ENCODE peak calls at places on chromosomes 12 and 14, in four cellular contexts. One of them, this sample, is unnamed.

GRCh38 chr14:35969310-35969709 is 143.2 kb downstream of the BRMS1L start:
- DNase-seq in H1: no peak
- DNase-seq in SK-N-SH: no peak
- DNase-seq in WTC11: no peak
- DNase-seq in this sample: no peak

GRCh38 chr14:54173782-54174181 is 217.2 kb upstream of the BMP4 start:
- DNase-seq in H1: no peak
- DNase-seq in SK-N-SH: no peak
- DNase-seq in WTC11: no peak
- DNase-seq in this sample: no peak

GRCh38 chr14:100608586-100609330 is 21.5 kb upstream of the BEGAIN start:
- DNase-seq in WTC11: no peak
- DNase-seq in H1: no peak
- DNase-seq in SK-N-SH: peak
- DNase-seq in this sample: no peak

GRCh38 chr14:28382460-28383220 is 383.9 kb upstream of the FOXG1 start:
- DNase-seq in WTC11: no peak
- DNase-seq in SK-N-SH: no peak
- DNase-seq in H1: no peak
- DNase-seq in this sample: no peak

GRCh38 chr12:57090924-57091632 is 2.2 kb downstream of the NAB2 start:
- DNase-seq in H1: no peak
- DNase-seq in SK-N-SH: peak
- DNase-seq in WTC11: no peak
- DNase-seq in this sample: no peak

GRCh38 chr14:80618751-80619329 is 322.7 kb downstream of the CEP128 start:
- DNase-seq in WTC11: no peak
- DNase-seq in SK-N-SH: no peak
- DNase-seq in H1: no peak
- DNase-seq in this sample: no peak

GRCh38 chr14:32372154-32372553 is 43.1 kb downstream of the AKAP6 start:
- DNase-seq in SK-N-SH: no peak
- DNase-seq in H1: no peak
- DNase-seq in WTC11: no peak
- DNase-seq in this sample: no peak

GRCh38 chr14:68978550-68978911 is 571 bp downstream of the ACTN1 start:
- DNase-seq in WTC11: peak
- DNase-seq in H1: peak
- DNase-seq in SK-N-SH: peak
- DNase-seq in this sample: peak

GRCh38 chr12:12007001-12007712 is 63.6 kb upstream of the BCL2L14 start:
- DNase-seq in H1: no peak
- DNase-seq in WTC11: no peak
- DNase-seq in SK-N-SH: no peak
- DNase-seq in this sample: no peak

GRCh38 chr12:5964913-5965900 is 20.1 kb upstream of the ANO2 start:
- DNase-seq in SK-N-SH: no peak
- DNase-seq in WTC11: no peak
- DNase-seq in H1: peak
- DNase-seq in this sample: no peak

GRCh38 chr12:113456761-113457160 is 14.9 kb downstream of the LHX5 start:
- DNase-seq in H1: no peak
- DNase-seq in WTC11: no peak
- DNase-seq in SK-N-SH: no peak
- DNase-seq in this sample: no peak
- TF ChIP-seq TEAD4 in H1: no peak
- TF ChIP-seq TEAD4 in WTC11: no peak
- TF ChIP-seq TEAD4 in SK-N-SH: no peak
- TF ChIP-seq TEAD4 in this sample: no peak

GRCh38 chr12:2555487-2556082 is 239.2 kb upstream of the FKBP4 start:
- DNase-seq in SK-N-SH: no peak
- DNase-seq in WTC11: no peak
- DNase-seq in H1: no peak
- DNase-seq in this sample: no peak
- TF ChIP-seq TEAD4 in SK-N-SH: no peak
- TF ChIP-seq TEAD4 in WTC11: no peak
- TF ChIP-seq TEAD4 in H1: no peak
- TF ChIP-seq TEAD4 in this sample: no peak

GRCh38 chr12:101793401-101793800 is 37.4 kb downstream of the GNPTAB start:
- DNase-seq in H1: no peak
- DNase-seq in SK-N-SH: no peak
- DNase-seq in WTC11: no peak
- DNase-seq in this sample: peak
- TF ChIP-seq TEAD4 in H1: no peak
- TF ChIP-seq TEAD4 in SK-N-SH: no peak
- TF ChIP-seq TEAD4 in WTC11: no peak
- TF ChIP-seq TEAD4 in this sample: no peak

GRCh38 chr12:122793685-122794106 is 19.3 kb downstream of the CCDC62 start:
- DNase-seq in H1: no peak
- DNase-seq in WTC11: no peak
- DNase-seq in SK-N-SH: peak
- DNase-seq in this sample: peak
- TF ChIP-seq TEAD4 in H1: no peak
- TF ChIP-seq TEAD4 in WTC11: no peak
- TF ChIP-seq TEAD4 in SK-N-SH: no peak
- TF ChIP-seq TEAD4 in this sample: no peak

GRCh38 chr14:61475316-61475715 is 153.9 kb downstream of the PRKCH start:
- DNase-seq in H1: no peak
- DNase-seq in SK-N-SH: no peak
- DNase-seq in WTC11: no peak
- DNase-seq in this sample: peak
- TF ChIP-seq TEAD4 in H1: no peak
- TF ChIP-seq TEAD4 in SK-N-SH: no peak
- TF ChIP-seq TEAD4 in WTC11: no peak
- TF ChIP-seq TEAD4 in this sample: no peak

GRCh38 chr12:106345739-106346138 is 11.8 kb upstream of the POLR3B start:
- DNase-seq in H1: no peak
- DNase-seq in SK-N-SH: peak
- DNase-seq in WTC11: peak
- DNase-seq in this sample: peak
- TF ChIP-seq TEAD4 in H1: no peak
- TF ChIP-seq TEAD4 in SK-N-SH: no peak
- TF ChIP-seq TEAD4 in WTC11: no peak
- TF ChIP-seq TEAD4 in this sample: no peak

GRCh38 chr14:105375635-105376057 is 22.7 kb upstream of the TEX22 start:
- DNase-seq in H1: no peak
- DNase-seq in WTC11: no peak
- DNase-seq in SK-N-SH: no peak
- DNase-seq in this sample: no peak
- TF ChIP-seq TEAD4 in H1: no peak
- TF ChIP-seq TEAD4 in WTC11: no peak
- TF ChIP-seq TEAD4 in SK-N-SH: no peak
- TF ChIP-seq TEAD4 in this sample: no peak